ENCODE peak calls at places on chromosomes 16 and 17, in ten cellular contexts. W is CD4-positive, alpha-beta T cell; K is tibial nerve; M is omental fat pad; P is CD8-positive, alpha-beta T cell; I is lower leg skin; R is left lung; F is RWPE2; B is mammary epithelial cell; G is AG04450. Y is an unnamed sample.

GRCh38 chr16:77675464-77676324 is 46.6 kb upstream of the NUDT7 start:
- DNase-seq in F (no peak), M (peak; percentile 81), K (peak; percentile 64), R (peak; percentile 35), B (peak; percentile 58), P (peak; percentile 31), I (peak; percentile 89), G (peak; percentile 57), W (peak; percentile 37), Y (peak; percentile 34)

GRCh38 chr17:69448431-69449102 is 34.1 kb downstream of the MAP2K6 start:
- DNase-seq in K (no peak), P (no peak), G (no peak), M (no peak), F (no peak), R (no peak), I (no peak), W (no peak), B (no peak), Y (no peak)

GRCh38 chr17:64240741-64241347 is 22.2 kb downstream of the TEX2 start:
- DNase-seq in F (no peak), B (peak; percentile 65), K (no peak), P (no peak), W (no peak), M (no peak), I (peak; percentile 89), G (peak; percentile 64), R (no peak), Y (no peak)

GRCh38 chr16:57620316-57621231 is 7.9 kb upstream of the ADGRG1 start:
- DNase-seq in M (no peak), B (peak; percentile 71), I (peak; percentile 89), G (no peak), R (peak; percentile 50), W (no peak), F (peak; percentile 78), P (no peak), K (peak; percentile 5), Y (no peak)

GRCh38 chr17:19017401-19017800 is 12.8 kb upstream of the FAM83G start:
- DNase-seq in R (no peak), G (no peak), W (no peak), I (no peak), M (no peak), P (no peak), F (peak; percentile 32), K (no peak), B (no peak), Y (no peak)

GRCh38 chr17:62652251-62653001 is 25.0 kb downstream of the MRC2 start:
- DNase-seq in R (peak; percentile 77), W (no peak), G (no peak), I (no peak), P (peak; percentile 19), F (no peak), B (peak; percentile 69), K (no peak), M (no peak), Y (peak; percentile 35)

GRCh38 chr16:200388-200787 is 20.1 kb downstream of the HBQ1 start:
- DNase-seq in B (peak; percentile 44), M (no peak), K (no peak), F (no peak), R (no peak), W (no peak), I (no peak), P (no peak), G (no peak), Y (no peak)

GRCh38 chr17:32794533-32795246 is 82.2 kb downstream of the MYO1D start:
- DNase-seq in B (no peak), M (no peak), F (no peak), R (no peak), G (no peak), I (no peak), P (no peak), W (no peak), K (no peak), Y (no peak)

GRCh38 chr17:44828919-44829557 is 1.0 kb downstream of the GJC1 start:
- DNase-seq in R (no peak), B (peak; percentile 38), P (no peak), F (no peak), M (no peak), K (no peak), G (no peak), W (no peak), I (no peak), Y (no peak)

GRCh38 chr16:2983706-2984136 is 3.5 kb upstream of the PKMYT1 start:
- DNase-seq in I (peak; percentile 95), G (peak; percentile 7), K (peak; percentile 79), P (peak; percentile 48), M (peak; percentile 50), W (peak; percentile 31), F (no peak), B (peak; percentile 86), R (peak; percentile 83), Y (peak; percentile 56)

GRCh38 chr17:60435244-60436170 is 13.2 kb downstream of the CHCT1 start:
- DNase-seq in F (no peak), R (peak; percentile 47), K (peak; percentile 60), W (peak; percentile 31), P (peak; percentile 8), I (peak; percentile 88), B (peak; percentile 71), G (peak; percentile 70), M (peak; percentile 50), Y (peak; percentile 27)

GRCh38 chr17:72556944-72557826 is 436.4 kb downstream of the SOX9 start:
- DNase-seq in R (peak; percentile 60), K (peak; percentile 45), P (peak; percentile 47), F (peak; percentile 83), W (peak; percentile 40), G (no peak), M (no peak), I (peak; percentile 90), B (peak; percentile 67), Y (peak; percentile 23)

GRCh38 chr17:48756816-48757215 is 28.3 kb upstream of the HOXB13 start:
- DNase-seq in I (no peak), R (no peak), B (no peak), P (no peak), M (no peak), W (no peak), K (no peak), G (no peak), F (no peak), Y (no peak)

GRCh38 chr16:68367034-68367433 is 56.2 kb downstream of the PRMT7 start:
- DNase-seq in P (no peak), I (no peak), G (no peak), R (no peak), B (no peak), M (peak; percentile 48), K (no peak), W (no peak), F (peak; percentile 50), Y (no peak)

GRCh38 chr16:85028638-85029412 is 1.2 kb downstream of the KIAA0513 start:
- DNase-seq in R (peak; percentile 71), K (no peak), I (peak; percentile 90), B (peak; percentile 90), W (peak; percentile 64), M (no peak), G (no peak), F (peak; percentile 93), P (peak; percentile 58), Y (peak; percentile 48)

GRCh38 chr16:85025781-85026653 is 1.6 kb upstream of the KIAA0513 start:
- DNase-seq in P (no peak), B (no peak), I (no peak), K (no peak), G (no peak), M (no peak), W (no peak), F (no peak), R (no peak), Y (no peak)

GRCh38 chr16:85026696-85027095 is 899 bp upstream of the KIAA0513 start:
- DNase-seq in P (no peak), G (no peak), B (no peak), F (no peak), W (no peak), K (no peak), M (no peak), I (no peak), R (no peak), Y (no peak)

GRCh38 chr16:85027968-85028637 is 508 bp downstream of the KIAA0513 start:
- DNase-seq in W (no peak), F (no peak), G (no peak), I (no peak), P (no peak), B (no peak), R (no peak), M (no peak), K (no peak), Y (no peak)

GRCh38 chr16:85027349-85027967 is at the start of gene KIAA0513:
- DNase-seq in R (peak; percentile 95), W (peak; percentile 92), I (peak; percentile 98), K (peak; percentile 89), G (peak; percentile 84), F (peak; percentile 91), B (peak; percentile 89), M (peak; percentile 71), P (peak; percentile 97), Y (peak; percentile 98)
- TF ChIP-seq CTCF in R (no peak), W (no peak), I (no peak), K (no peak), G (peak; percentile 42), F (peak; percentile 37), B (peak; percentile 21), M (no peak), P (no peak), Y (peak; percentile 9)

DNA sequence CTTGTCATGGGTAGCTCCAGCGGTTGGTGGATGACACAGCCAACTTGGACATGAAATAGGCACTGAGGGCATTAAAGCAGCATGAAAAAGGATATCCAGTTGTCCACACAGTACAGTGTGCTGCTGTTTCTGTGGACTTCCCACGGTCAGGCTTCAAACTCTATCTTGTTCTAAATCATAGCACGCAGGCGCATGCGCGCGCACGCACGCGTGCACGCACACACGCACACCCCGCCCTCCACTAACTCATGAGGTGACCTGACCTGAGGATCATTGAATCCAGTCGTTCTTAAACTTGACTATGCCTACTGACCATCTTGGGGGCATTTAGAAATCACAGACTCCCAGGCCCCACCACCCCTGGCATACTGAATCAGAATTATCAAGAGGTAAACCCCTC is 361.4 kb downstream of the CA10 start:
- DNase-seq in R (no peak), G (no peak), P (no peak), F (no peak), M (no peak), I (no peak), K (no peak), B (no peak), W (no peak), Y (no peak)
- TF ChIP-seq CTCF in R (no peak), G (no peak), P (no peak), F (no peak), M (no peak), I (no peak), K (no peak), B (no peak), W (no peak), Y (no peak)

DNA sequence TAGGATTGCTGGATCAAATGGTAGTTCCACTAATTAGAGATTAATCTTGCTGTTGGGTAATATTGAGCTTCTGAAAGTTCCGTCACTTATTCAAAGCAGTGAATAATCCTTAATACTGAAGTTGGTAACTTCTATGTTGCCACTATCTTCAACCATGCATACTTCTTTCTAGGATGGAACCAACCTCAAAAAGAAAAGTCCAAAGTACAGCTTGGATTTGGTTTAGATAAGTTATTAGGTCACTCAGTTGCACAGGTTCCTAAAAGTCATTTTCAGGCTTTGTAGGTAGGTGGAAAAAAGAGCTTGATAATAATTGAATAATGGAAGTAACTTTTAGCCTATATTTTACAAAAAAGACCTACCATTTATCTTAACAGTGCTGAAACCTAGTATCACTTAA is 78.7 kb downstream of the MAP2K4 start:
- DNase-seq in P (no peak), W (no peak), K (no peak), R (no peak), G (no peak), B (no peak), M (no peak), F (no peak), I (no peak), Y (no peak)
- TF ChIP-seq CTCF in P (no peak), W (no peak), K (no peak), R (no peak), G (no peak), B (no peak), M (no peak), F (no peak), I (no peak), Y (no peak)

GRCh38 chr16:50372611-50373344 is 4.0 kb upstream of the BRD7 start:
- DNase-seq in B (peak; percentile 47), W (no peak), R (no peak), P (no peak), I (no peak), M (no peak), F (no peak), G (no peak), K (no peak), Y (no peak)
- TF ChIP-seq CTCF in B (peak; percentile 31), W (no peak), R (no peak), P (no peak), I (no peak), M (no peak), F (no peak), G (no peak), K (no peak), Y (no peak)